ENCODE peak calls at places on chromosomes 5 and 9, in seven cellular contexts. C is HT1080; S is neuronal stem cell; L is stimulated activated CD8-positive, alpha-beta memory T cell treated with anti-CD3 and anti-CD28 coated beads, Interleukin-7, amount 100 ng/mL, for 1 hour; D is AG04449; P is stomach; Z is A549. R is an unnamed sample.
A peak's percentile ranks its signal among the peaks of the same experiment; 100 is the strongest.

GRCh38 chr9:135551031-135551430 is 5.1 kb downstream of the OBP2A start:
- DNase-seq in C (no peak), D (no peak), S (no peak), P (no peak), Z (no peak), L (no peak), R (no peak)

GRCh38 chr5:151156732-151157402 is 712 bp downstream of the ANXA6 start:
- DNase-seq in D (no peak), P (no peak), L (no peak), S (no peak), C (peak; percentile 23), Z (no peak), R (no peak)

GRCh38 chr9:71743217-71743705 is 25.1 kb downstream of the CEMIP2 start:
- DNase-seq in S (no peak), P (no peak), L (no peak), C (no peak), Z (no peak), D (no peak), R (no peak)

GRCh38 chr5:55344392-55344992 is 36.7 kb downstream of the MTREX start:
- DNase-seq in D (no peak), Z (peak; percentile 21), S (peak; percentile 47), P (peak; percentile 66), C (peak; percentile 41), L (peak; percentile 39), R (peak; percentile 37)

GRCh38 chr5:172644229-172644628 is 3.2 kb downstream of the NEURL1B start:
- DNase-seq in D (no peak), S (no peak), Z (no peak), P (no peak), L (no peak), C (no peak), R (no peak)

GRCh38 chr9:105832311-105832710 is 138.0 kb downstream of the TMEM38B start:
- DNase-seq in Z (no peak), S (no peak), L (no peak), D (no peak), C (peak; percentile 58), P (no peak), R (no peak)

GRCh38 chr5:94793816-94794198 is 175.3 kb downstream of the SLF1 start:
- DNase-seq in L (no peak), Z (no peak), P (no peak), D (no peak), S (no peak), C (peak; percentile 50), R (no peak)

GRCh38 chr5:59769041-59769360 is 124.5 kb downstream of the PDE4D start:
- DNase-seq in P (no peak), L (no peak), D (no peak), Z (no peak), C (no peak), S (no peak), R (no peak)

GRCh38 chr5:67305913-67306710 is 109.5 kb upstream of the CD180 start:
- DNase-seq in S (no peak), L (no peak), D (no peak), P (no peak), Z (no peak), C (peak; percentile 55), R (no peak)

GRCh38 chr5:134139377-134139851 is 24.9 kb downstream of the TCF7 start:
- DNase-seq in C (no peak), L (no peak), D (no peak), P (peak; percentile 10), S (no peak), Z (no peak), R (no peak)

GRCh38 chr5:91562922-91563321 is 179.8 kb upstream of the ARRDC3 start:
- DNase-seq in C (no peak), Z (no peak), S (no peak), L (no peak), D (no peak), P (no peak), R (no peak)

GRCh38 chr9:120521101-120521500 is 58.9 kb downstream of the CDK5RAP2 start:
- DNase-seq in Z (no peak), P (no peak), S (no peak), D (no peak), L (no peak), C (no peak), R (no peak)

GRCh38 chr5:154654484-154655375 is 100.4 kb upstream of the LARP1 start:
- DNase-seq in S (no peak), Z (no peak), P (no peak), D (no peak), L (no peak), C (peak; percentile 58), R (no peak)

GRCh38 chr9:2018764-2019548 is 3.8 kb downstream of the SMARCA2 start:
- DNase-seq in S (peak; percentile 14), Z (no peak), D (no peak), L (no peak), P (no peak), C (no peak), R (peak; percentile 22)

GRCh38 chr5:115888027-115888426 is 46.3 kb downstream of the AP3S1 start:
- DNase-seq in L (no peak), P (no peak), D (no peak), S (no peak), C (peak; percentile 21), Z (no peak), R (no peak)

GRCh38 chr9:4106744-4107143 is 193.1 kb downstream of the GLIS3 start:
- DNase-seq in L (no peak), P (no peak), S (no peak), D (no peak), C (no peak), Z (no peak), R (no peak)

GRCh38 chr9:90019596-90019995 is 414.8 kb downstream of the GADD45G start:
- DNase-seq in L (no peak), Z (no peak), P (no peak), S (no peak), D (no peak), C (no peak), R (no peak)

GRCh38 chr9:6367128-6367741 is 39.1 kb downstream of the TPD52L3 start:
- DNase-seq in C (no peak), L (no peak), P (no peak), Z (no peak), D (no peak), S (no peak), R (no peak)

GRCh38 chr5:95113489-95113888 is 171.4 kb downstream of the MCTP1 start:
- DNase-seq in Z (no peak), D (peak; percentile 33), S (no peak), L (no peak), P (no peak), C (peak; percentile 70), R (no peak)

GRCh38 chr9:121455527-121456239 is 44.0 kb downstream of the GGTA1 start:
- DNase-seq in L (no peak), P (no peak), D (no peak), S (no peak), Z (no peak), C (peak; percentile 17), R (peak; percentile 36)

R was measured in activated T-helper 2 cell treated with anti-CD3 and anti-CD28 coated beads, Interferon-gamma antibody, Interleukin-2, Interleukin-4, amounts not matched to agents 10 μg/mL and 5 μg/mL and 100 μg/mL, durations not matched to agents 14 hours and 24 hours and 36 hours.